ENCODE peak calls at places on chromosomes 7 and 10, in seven cellular contexts. One of them, this sample, is unnamed.

GRCh38 chr10:1297566-1298301 is 241.5 kb downstream of the WDR37 start:
- DNase-seq in mesenchymal stem cell: no peak
- DNase-seq in Panc1: no peak
- DNase-seq in transverse colon: no peak
- DNase-seq in SJSA1: no peak
- DNase-seq in caudate nucleus: no peak
- DNase-seq in CD4-positive, alpha-beta memory T cell: no peak
- DNase-seq in this sample: no peak

GRCh38 chr7:106865130-106866115 is at the start of gene PIK3CG:
- DNase-seq in mesenchymal stem cell: peak
- DNase-seq in Panc1: no peak
- DNase-seq in transverse colon: no peak
- DNase-seq in SJSA1: no peak
- DNase-seq in caudate nucleus: no peak
- DNase-seq in CD4-positive, alpha-beta memory T cell: peak
- DNase-seq in this sample: peak

GRCh38 chr10:117248700-117249465 is 8.0 kb downstream of the SLC18A2 start:
- DNase-seq in mesenchymal stem cell: no peak
- DNase-seq in Panc1: no peak
- DNase-seq in transverse colon: no peak
- DNase-seq in SJSA1: no peak
- DNase-seq in caudate nucleus: no peak
- DNase-seq in CD4-positive, alpha-beta memory T cell: no peak
- DNase-seq in this sample: no peak

GRCh38 chr7:157211710-157212109 is 73.0 kb downstream of the UBE3C start:
- DNase-seq in mesenchymal stem cell: peak
- DNase-seq in Panc1: no peak
- DNase-seq in transverse colon: no peak
- DNase-seq in SJSA1: no peak
- DNase-seq in caudate nucleus: no peak
- DNase-seq in CD4-positive, alpha-beta memory T cell: no peak
- DNase-seq in this sample: no peak

GRCh38 chr7:87878208-87878735 is 2.0 kb downstream of the DBF4 start:
- DNase-seq in mesenchymal stem cell: peak
- DNase-seq in Panc1: no peak
- DNase-seq in transverse colon: no peak
- DNase-seq in SJSA1: no peak
- DNase-seq in caudate nucleus: no peak
- DNase-seq in CD4-positive, alpha-beta memory T cell: no peak
- DNase-seq in this sample: no peak

GRCh38 chr7:77885155-77885554 is 86.6 kb downstream of the PHTF2 start:
- DNase-seq in mesenchymal stem cell: no peak
- DNase-seq in Panc1: no peak
- DNase-seq in transverse colon: no peak
- DNase-seq in SJSA1: no peak
- DNase-seq in caudate nucleus: no peak
- DNase-seq in CD4-positive, alpha-beta memory T cell: no peak
- DNase-seq in this sample: no peak

GRCh38 chr10:131644864-131645658 is 255.7 kb upstream of the PPP2R2D start:
- DNase-seq in mesenchymal stem cell: no peak
- DNase-seq in Panc1: no peak
- DNase-seq in transverse colon: no peak
- DNase-seq in SJSA1: no peak
- DNase-seq in caudate nucleus: no peak
- DNase-seq in CD4-positive, alpha-beta memory T cell: no peak
- DNase-seq in this sample: no peak

GRCh38 chr10:89440262-89440661 is 25.9 kb downstream of the IFIT5 start:
- DNase-seq in mesenchymal stem cell: no peak
- DNase-seq in Panc1: no peak
- DNase-seq in transverse colon: no peak
- DNase-seq in SJSA1: no peak
- DNase-seq in caudate nucleus: no peak
- DNase-seq in CD4-positive, alpha-beta memory T cell: no peak
- DNase-seq in this sample: no peak

GRCh38 chr10:109914966-109915365 is 8.3 kb downstream of the XPNPEP1 start:
- DNase-seq in mesenchymal stem cell: peak
- DNase-seq in Panc1: no peak
- DNase-seq in transverse colon: peak
- DNase-seq in SJSA1: peak
- DNase-seq in caudate nucleus: no peak
- DNase-seq in CD4-positive, alpha-beta memory T cell: peak
- DNase-seq in this sample: peak

GRCh38 chr7:111802194-111802785 is 240.0 kb upstream of the IMMP2L start:
- DNase-seq in mesenchymal stem cell: no peak
- DNase-seq in Panc1: no peak
- DNase-seq in transverse colon: no peak
- DNase-seq in SJSA1: no peak
- DNase-seq in caudate nucleus: no peak
- DNase-seq in CD4-positive, alpha-beta memory T cell: no peak
- DNase-seq in this sample: no peak

GRCh38 chr7:169854-170172 is 22.6 kb upstream of the FAM20C start:
- DNase-seq in mesenchymal stem cell: no peak
- DNase-seq in Panc1: no peak
- DNase-seq in transverse colon: no peak
- DNase-seq in SJSA1: no peak
- DNase-seq in caudate nucleus: no peak
- DNase-seq in CD4-positive, alpha-beta memory T cell: no peak
- DNase-seq in this sample: no peak

GRCh38 chr7:88668591-88668990 is 90.9 kb upstream of the ZNF804B start:
- DNase-seq in mesenchymal stem cell: no peak
- DNase-seq in Panc1: no peak
- DNase-seq in transverse colon: no peak
- DNase-seq in SJSA1: no peak
- DNase-seq in caudate nucleus: no peak
- DNase-seq in CD4-positive, alpha-beta memory T cell: no peak
- DNase-seq in this sample: no peak

GRCh38 chr10:128221128-128221527 is 94.9 kb upstream of the MKI67 start:
- DNase-seq in mesenchymal stem cell: no peak
- DNase-seq in Panc1: no peak
- DNase-seq in transverse colon: no peak
- DNase-seq in SJSA1: no peak
- DNase-seq in caudate nucleus: no peak
- DNase-seq in CD4-positive, alpha-beta memory T cell: no peak
- DNase-seq in this sample: no peak

GRCh38 chr10:88819290-88819689 is 16.8 kb downstream of the LIPM start:
- DNase-seq in mesenchymal stem cell: no peak
- DNase-seq in Panc1: no peak
- DNase-seq in transverse colon: no peak
- DNase-seq in SJSA1: no peak
- DNase-seq in caudate nucleus: no peak
- DNase-seq in CD4-positive, alpha-beta memory T cell: no peak
- DNase-seq in this sample: peak

GRCh38 chr7:110964770-110965169 is 126.2 kb upstream of the LRRN3 start:
- DNase-seq in mesenchymal stem cell: no peak
- DNase-seq in Panc1: no peak
- DNase-seq in transverse colon: no peak
- DNase-seq in SJSA1: no peak
- DNase-seq in caudate nucleus: no peak
- DNase-seq in CD4-positive, alpha-beta memory T cell: no peak
- DNase-seq in this sample: no peak

GRCh38 chr7:65978891-65979582 is 3.0 kb downstream of the GUSB start:
- DNase-seq in mesenchymal stem cell: no peak
- DNase-seq in Panc1: no peak
- DNase-seq in transverse colon: no peak
- DNase-seq in SJSA1: no peak
- DNase-seq in caudate nucleus: no peak
- DNase-seq in CD4-positive, alpha-beta memory T cell: no peak
- DNase-seq in this sample: no peak

GRCh38 chr10:17006631-17007161 is 122.9 kb downstream of the CUBN start:
- DNase-seq in mesenchymal stem cell: peak
- DNase-seq in Panc1: no peak
- DNase-seq in transverse colon: no peak
- DNase-seq in SJSA1: no peak
- DNase-seq in caudate nucleus: no peak
- DNase-seq in CD4-positive, alpha-beta memory T cell: no peak
- DNase-seq in this sample: peak

GRCh38 chr10:85646312-85646711 is 720.3 kb downstream of the GRID1 start:
- DNase-seq in mesenchymal stem cell: peak
- DNase-seq in Panc1: no peak
- DNase-seq in transverse colon: no peak
- DNase-seq in SJSA1: peak
- DNase-seq in caudate nucleus: no peak
- DNase-seq in CD4-positive, alpha-beta memory T cell: no peak
- DNase-seq in this sample: peak

GRCh38 chr10:100348389-100348927 is 1.4 kb downstream of the SCD start:
- DNase-seq in mesenchymal stem cell: no peak
- DNase-seq in Panc1: no peak
- DNase-seq in transverse colon: no peak
- DNase-seq in SJSA1: no peak
- DNase-seq in caudate nucleus: no peak
- DNase-seq in CD4-positive, alpha-beta memory T cell: no peak
- DNase-seq in this sample: no peak

GRCh38 chr10:122567056-122567660 is 6.6 kb downstream of the DMBT1 start:
- DNase-seq in mesenchymal stem cell: peak
- DNase-seq in Panc1: no peak
- DNase-seq in transverse colon: peak
- DNase-seq in SJSA1: no peak
- DNase-seq in caudate nucleus: no peak
- DNase-seq in CD4-positive, alpha-beta memory T cell: peak
- DNase-seq in this sample: peak

DNA sequence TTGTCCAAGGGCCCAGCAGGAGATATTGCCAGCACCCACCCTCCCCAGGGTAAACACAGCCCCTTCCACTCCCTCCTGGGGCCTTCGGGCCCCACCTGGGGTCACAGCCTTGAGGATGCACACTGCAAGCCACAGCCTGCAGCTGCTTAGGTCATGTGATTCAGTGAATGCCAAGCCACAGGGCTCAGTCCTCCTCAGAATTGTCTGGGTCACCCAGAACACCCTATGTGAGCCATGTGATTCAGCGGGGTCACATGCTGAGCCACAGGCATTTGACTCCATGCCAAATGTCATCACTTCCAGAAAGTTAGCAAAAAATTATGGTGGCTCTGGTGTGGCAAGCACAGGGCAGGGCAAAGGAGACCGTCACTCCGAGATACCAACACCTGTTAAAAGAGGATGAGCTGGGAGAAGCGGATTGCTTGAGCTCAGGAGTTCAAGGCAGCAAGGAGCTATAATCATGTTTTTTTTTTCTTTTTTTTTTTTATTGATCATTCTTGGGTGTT is 17.2 kb upstream of the PSAP start:
- DNase-seq in mesenchymal stem cell: peak
- DNase-seq in Panc1: peak
- DNase-seq in transverse colon: peak
- DNase-seq in SJSA1: peak
- DNase-seq in caudate nucleus: no peak
- DNase-seq in CD4-positive, alpha-beta memory T cell: no peak
- DNase-seq in this sample: no peak
- H3K27ac ChIP-seq in mesenchymal stem cell: peak
- H3K27ac ChIP-seq in Panc1: peak
- H3K27ac ChIP-seq in transverse colon: peak
- H3K27ac ChIP-seq in SJSA1: no peak
- H3K27ac ChIP-seq in caudate nucleus: no peak
- H3K27ac ChIP-seq in CD4-positive, alpha-beta memory T cell: no peak
- H3K27ac ChIP-seq in this sample: no peak

DNA sequence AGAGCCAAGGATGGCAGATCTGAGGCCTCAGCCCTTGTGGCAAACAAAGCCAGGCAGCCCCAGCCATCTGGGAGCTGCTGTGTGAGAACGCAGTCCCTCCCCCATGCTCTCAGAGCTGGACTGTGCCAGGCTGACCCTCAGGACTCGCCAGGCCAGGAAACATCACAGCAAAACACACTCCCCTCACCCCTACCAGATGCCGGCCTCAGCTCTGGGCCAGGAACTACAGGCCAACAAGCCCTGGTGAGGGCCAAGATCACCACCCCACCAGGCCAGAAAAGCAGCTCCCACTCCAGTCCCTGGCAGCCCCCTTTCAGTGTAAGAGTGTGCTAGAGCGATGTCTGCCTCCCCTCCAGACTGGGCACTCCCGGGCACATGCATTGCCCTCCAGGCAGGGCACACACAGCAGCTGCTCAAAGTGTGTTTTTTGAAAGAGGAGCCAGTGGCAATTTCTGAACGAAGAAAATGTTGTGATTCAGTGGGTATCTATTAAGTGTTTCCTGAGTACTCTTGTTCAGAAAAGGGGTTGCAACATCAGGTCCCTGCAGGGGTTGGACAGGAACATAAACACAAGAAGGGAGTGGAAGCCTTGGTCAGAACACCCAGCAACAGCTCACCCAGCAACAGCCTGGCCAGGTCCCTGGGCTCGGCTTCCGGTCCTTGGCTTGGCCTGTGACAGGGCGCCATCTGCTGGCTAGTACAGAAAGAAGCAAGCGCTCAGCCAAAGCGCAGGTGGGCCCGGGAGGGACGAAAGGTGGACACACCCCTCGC is 18.2 kb downstream of the LRRC20 start:
- DNase-seq in mesenchymal stem cell: peak
- DNase-seq in Panc1: no peak
- DNase-seq in transverse colon: peak
- DNase-seq in SJSA1: peak
- DNase-seq in caudate nucleus: peak
- DNase-seq in CD4-positive, alpha-beta memory T cell: peak
- DNase-seq in this sample: peak
- H3K27ac ChIP-seq in mesenchymal stem cell: peak
- H3K27ac ChIP-seq in Panc1: peak
- H3K27ac ChIP-seq in transverse colon: peak
- H3K27ac ChIP-seq in SJSA1: peak
- H3K27ac ChIP-seq in caudate nucleus: peak
- H3K27ac ChIP-seq in CD4-positive, alpha-beta memory T cell: no peak
- H3K27ac ChIP-seq in this sample: peak

DNA sequence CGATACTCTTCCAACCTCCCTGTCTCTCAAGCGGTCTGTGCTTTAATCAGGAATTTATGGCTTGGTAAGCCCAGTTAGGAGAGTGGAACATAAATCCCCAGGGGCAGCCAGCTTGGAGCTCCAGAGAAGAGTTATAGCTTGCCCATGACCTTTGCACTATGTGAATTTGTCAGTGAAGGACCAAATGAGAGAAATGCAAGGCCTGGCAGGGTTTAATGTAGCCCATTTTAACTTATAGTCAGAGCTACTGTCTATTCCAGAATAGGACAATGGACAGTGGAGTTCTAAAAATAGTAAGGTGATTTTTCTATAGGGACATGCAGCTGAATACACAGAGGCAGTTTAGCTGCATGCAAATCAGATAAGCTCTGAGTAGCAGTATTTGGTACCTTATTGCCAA is 142.6 kb upstream of the CAV2 start:
- DNase-seq in mesenchymal stem cell: peak
- DNase-seq in Panc1: no peak
- DNase-seq in transverse colon: no peak
- DNase-seq in SJSA1: no peak
- DNase-seq in caudate nucleus: no peak
- DNase-seq in CD4-positive, alpha-beta memory T cell: no peak
- DNase-seq in this sample: no peak
- H3K27ac ChIP-seq in mesenchymal stem cell: peak
- H3K27ac ChIP-seq in Panc1: peak
- H3K27ac ChIP-seq in transverse colon: peak
- H3K27ac ChIP-seq in SJSA1: peak
- H3K27ac ChIP-seq in caudate nucleus: no peak
- H3K27ac ChIP-seq in CD4-positive, alpha-beta memory T cell: no peak
- H3K27ac ChIP-seq in this sample: peak

GRCh38 chr10:115949282-115949844 is 323.6 kb downstream of the GFRA1 start:
- DNase-seq in mesenchymal stem cell: no peak
- DNase-seq in Panc1: no peak
- DNase-seq in transverse colon: no peak
- DNase-seq in SJSA1: no peak
- DNase-seq in caudate nucleus: no peak
- DNase-seq in CD4-positive, alpha-beta memory T cell: no peak
- DNase-seq in this sample: no peak
- H3K27ac ChIP-seq in mesenchymal stem cell: no peak
- H3K27ac ChIP-seq in Panc1: no peak
- H3K27ac ChIP-seq in transverse colon: no peak
- H3K27ac ChIP-seq in SJSA1: peak
- H3K27ac ChIP-seq in caudate nucleus: no peak
- H3K27ac ChIP-seq in CD4-positive, alpha-beta memory T cell: no peak
- H3K27ac ChIP-seq in this sample: no peak

GRCh38 chr7:153286763-153287162 is 527.2 kb downstream of the ACTR3B start:
- DNase-seq in mesenchymal stem cell: no peak
- DNase-seq in Panc1: no peak
- DNase-seq in transverse colon: no peak
- DNase-seq in SJSA1: no peak
- DNase-seq in caudate nucleus: no peak
- DNase-seq in CD4-positive, alpha-beta memory T cell: no peak
- DNase-seq in this sample: no peak

GRCh38 chr7:153290066-153290465 is 530.5 kb downstream of the ACTR3B start:
- DNase-seq in mesenchymal stem cell: no peak
- DNase-seq in Panc1: no peak
- DNase-seq in transverse colon: no peak
- DNase-seq in SJSA1: no peak
- DNase-seq in caudate nucleus: no peak
- DNase-seq in CD4-positive, alpha-beta memory T cell: no peak
- DNase-seq in this sample: no peak
- H3K27ac ChIP-seq in mesenchymal stem cell: no peak
- H3K27ac ChIP-seq in Panc1: no peak
- H3K27ac ChIP-seq in transverse colon: no peak
- H3K27ac ChIP-seq in SJSA1: no peak
- H3K27ac ChIP-seq in caudate nucleus: no peak
- H3K27ac ChIP-seq in CD4-positive, alpha-beta memory T cell: no peak
- H3K27ac ChIP-seq in this sample: no peak